ENCODE peak calls at places on chromosome X, in seven cellular contexts. Z, E, P, I, G, L and N are unnamed samples.

GRCh38 chrX:111095974-111096870 is at the start of gene PAK3:
- DNase-seq in L (peak), Z (no peak), E (no peak), I (no peak), P (peak), G (no peak), N (peak)

GRCh38 chrX:15985937-15986336 is 131.3 kb upstream of the AP1S2 start:
- DNase-seq in P (no peak), L (no peak), G (no peak), I (no peak), Z (no peak), E (no peak), N (no peak)

GRCh38 chrX:78237127-78237526 is 90.3 kb downstream of the CYSLTR1 start:
- DNase-seq in L (no peak), P (no peak), G (no peak), I (no peak), E (no peak), Z (no peak), N (no peak)

GRCh38 chrX:120144178-120144844 is 14.1 kb upstream of the RHOXF2 start:
- DNase-seq in P (no peak), L (no peak), E (no peak), Z (no peak), I (no peak), G (no peak), N (no peak)

GRCh38 chrX:18160369-18160768 is 60.3 kb downstream of the BEND2 start:
- DNase-seq in I (no peak), G (no peak), P (no peak), Z (no peak), E (no peak), L (no peak), N (no peak)

GRCh38 chrX:139025822-139026221 is 314.3 kb upstream of the FGF13 start:
- DNase-seq in Z (no peak), E (no peak), G (no peak), L (no peak), I (no peak), P (no peak), N (no peak)

GRCh38 chrX:40471965-40472648 is 108.7 kb upstream of the ATP6AP2 start:
- DNase-seq in L (peak), P (no peak), G (peak), E (peak), Z (no peak), I (peak), N (no peak)

GRCh38 chrX:118780509-118780908 is 43.1 kb upstream of the ZCCHC12 start:
- DNase-seq in I (no peak), P (no peak), G (no peak), E (no peak), Z (no peak), L (no peak), N (no peak)

GRCh38 chrX:102672876-102673275 is 21.6 kb downstream of the GPRASP1 start:
- DNase-seq in G (no peak), E (no peak), I (no peak), P (no peak), L (no peak), Z (no peak), N (no peak)

GRCh38 chrX:7109838-7110793 is 37.4 kb upstream of the STS start:
- DNase-seq in I (no peak), L (no peak), Z (no peak), P (no peak), G (peak), E (no peak), N (no peak)

GRCh38 chrX:96538104-96538725 is 146.4 kb upstream of the DIAPH2 start:
- DNase-seq in I (no peak), L (no peak), Z (no peak), E (no peak), G (no peak), P (no peak), N (no peak)

GRCh38 chrX:118448273-118448783 is 47.3 kb upstream of the DOCK11 start:
- DNase-seq in I (no peak), Z (no peak), L (no peak), G (no peak), E (no peak), P (no peak), N (no peak)

GRCh38 chrX:56503941-56504673 is 59.3 kb upstream of the UBQLN2 start:
- DNase-seq in G (no peak), I (no peak), P (no peak), L (no peak), Z (no peak), E (no peak), N (no peak)

GRCh38 chrX:150566734-150567182 is 1.7 kb upstream of the MTM1 start:
- DNase-seq in P (no peak), I (no peak), Z (no peak), L (no peak), E (no peak), G (no peak), N (no peak)

GRCh38 chrX:69503228-69503834 is 795 bp upstream of the NALF2 start:
- DNase-seq in E (no peak), L (no peak), Z (no peak), I (no peak), G (peak), P (no peak), N (peak)

GRCh38 chrX:129732857-129733256 is 5.9 kb upstream of the XPNPEP2 start:
- DNase-seq in P (no peak), G (no peak), Z (no peak), E (no peak), I (no peak), L (no peak), N (no peak)

GRCh38 chrX:123854329-123854728 is 5.5 kb upstream of the XIAP start:
- DNase-seq in E (no peak), L (no peak), P (no peak), Z (no peak), G (no peak), I (no peak), N (no peak)

GRCh38 chrX:119698835-119699234 is 5.9 kb upstream of the SEPTIN6 start:
- DNase-seq in E (peak), G (peak), Z (no peak), P (no peak), L (no peak), I (no peak), N (peak)

GRCh38 chrX:97691901-97692455 is 808.3 kb downstream of the RPA4 start:
- DNase-seq in I (no peak), E (no peak), P (no peak), Z (no peak), L (no peak), G (no peak), N (no peak)

GRCh38 chrX:17922303-17922702 is 61.2 kb upstream of the RAI2 start:
- DNase-seq in Z (no peak), L (no peak), I (no peak), E (no peak), G (no peak), P (no peak), N (no peak)

GRCh38 chrX:70196961-70197805 is 19.9 kb downstream of the DGAT2L6 start:
- DNase-seq in Z (no peak), E (peak), G (peak), P (peak), L (peak), I (no peak), N (peak)

GRCh38 chrX:6898371-6898770 is 249.1 kb upstream of the STS start:
- DNase-seq in P (no peak), L (no peak), E (no peak), G (no peak), I (no peak), Z (no peak), N (no peak)

GRCh38 chrX:16212436-16212835 is 45.2 kb downstream of the MAGEB17 start:
- DNase-seq in P (no peak), Z (no peak), L (no peak), G (peak), E (no peak), I (no peak), N (no peak)

GRCh38 chrX:107713205-107714195 is 62.1 kb downstream of the TSC22D3 start:
- DNase-seq in I (no peak), G (no peak), P (peak), Z (no peak), E (no peak), L (peak), N (no peak)

GRCh38 chrX:1170243-1170642 is 42.2 kb downstream of the CRLF2 start:
- DNase-seq in P (no peak), L (no peak), G (no peak), E (no peak), I (no peak), Z (no peak), N (no peak)

GRCh38 chrX:23373129-23373804 is 38.6 kb downstream of the PTCHD1 start:
- DNase-seq in E (no peak), L (no peak), Z (no peak), P (no peak), I (no peak), G (no peak), N (no peak)

GRCh38 chrX:97398030-97398551 is 514.4 kb downstream of the RPA4 start:
- DNase-seq in P (no peak), Z (no peak), L (no peak), I (no peak), G (no peak), E (no peak), N (no peak)

GRCh38 chrX:133587071-133587470 is 171.8 kb upstream of the GPC4 start:
- DNase-seq in L (no peak), I (no peak), Z (no peak), G (no peak), E (no peak), P (no peak), N (no peak)

GRCh38 chrX:9899640-9900075 is 67.5 kb upstream of the CLDN34 start:
- DNase-seq in P (no peak), L (no peak), E (no peak), I (peak), Z (no peak), G (no peak), N (no peak)